ENCODE peak calls at places on chromosomes 2 and 18, in seven cellular contexts. One of them, this sample, is unnamed.

GRCh38 chr2:173077506-173078177 is 2.0 kb downstream of the MAP3K20 start:
- DNase-seq in GM10248: no peak
- DNase-seq in endothelial cell: no peak
- DNase-seq in neural crest cell: no peak
- DNase-seq in lower lobe of right lung: no peak
- DNase-seq in bronchial epithelial cell: peak; percentile 51
- DNase-seq in mesothelial cell of epicardium: no peak
- DNase-seq in this sample: no peak

GRCh38 chr2:127093648-127094210 is 13.2 kb downstream of the BIN1 start:
- DNase-seq in GM10248: no peak
- DNase-seq in endothelial cell: no peak
- DNase-seq in neural crest cell: no peak
- DNase-seq in lower lobe of right lung: peak; percentile 34
- DNase-seq in bronchial epithelial cell: no peak
- DNase-seq in mesothelial cell of epicardium: no peak
- DNase-seq in this sample: no peak

GRCh38 chr18:79599503-79599931 is 80.1 kb upstream of the CTDP1 start:
- DNase-seq in GM10248: no peak
- DNase-seq in endothelial cell: no peak
- DNase-seq in neural crest cell: no peak
- DNase-seq in lower lobe of right lung: peak; percentile 36
- DNase-seq in bronchial epithelial cell: peak; percentile 94
- DNase-seq in mesothelial cell of epicardium: peak; percentile 13
- DNase-seq in this sample: no peak

GRCh38 chr2:149122521-149122920 is 84.0 kb downstream of the LYPD6B start:
- DNase-seq in GM10248: no peak
- DNase-seq in endothelial cell: no peak
- DNase-seq in neural crest cell: no peak
- DNase-seq in lower lobe of right lung: no peak
- DNase-seq in bronchial epithelial cell: no peak
- DNase-seq in mesothelial cell of epicardium: no peak
- DNase-seq in this sample: no peak

GRCh38 chr2:165758276-165758675 is 35.8 kb downstream of the GALNT3 start:
- DNase-seq in GM10248: no peak
- DNase-seq in endothelial cell: no peak
- DNase-seq in neural crest cell: no peak
- DNase-seq in lower lobe of right lung: no peak
- DNase-seq in bronchial epithelial cell: no peak
- DNase-seq in mesothelial cell of epicardium: no peak
- DNase-seq in this sample: no peak

GRCh38 chr2:184689633-184690032 is 91.3 kb downstream of the ZNF804A start:
- DNase-seq in GM10248: no peak
- DNase-seq in endothelial cell: no peak
- DNase-seq in neural crest cell: no peak
- DNase-seq in lower lobe of right lung: no peak
- DNase-seq in bronchial epithelial cell: no peak
- DNase-seq in mesothelial cell of epicardium: no peak
- DNase-seq in this sample: no peak

GRCh38 chr18:74444104-74444503 is 13.0 kb downstream of the DIPK1C start:
- DNase-seq in GM10248: no peak
- DNase-seq in endothelial cell: no peak
- DNase-seq in neural crest cell: no peak
- DNase-seq in lower lobe of right lung: no peak
- DNase-seq in bronchial epithelial cell: peak; percentile 2
- DNase-seq in mesothelial cell of epicardium: no peak
- DNase-seq in this sample: no peak

GRCh38 chr2:190578158-190579057 is 43.9 kb upstream of the NEMP2 start:
- DNase-seq in GM10248: no peak
- DNase-seq in endothelial cell: no peak
- DNase-seq in neural crest cell: no peak
- DNase-seq in lower lobe of right lung: no peak
- DNase-seq in bronchial epithelial cell: peak; percentile 90
- DNase-seq in mesothelial cell of epicardium: no peak
- DNase-seq in this sample: no peak

GRCh38 chr18:39951321-39951720 is 2003.7 kb upstream of the PIK3C3 start:
- DNase-seq in GM10248: no peak
- DNase-seq in endothelial cell: no peak
- DNase-seq in neural crest cell: no peak
- DNase-seq in lower lobe of right lung: no peak
- DNase-seq in bronchial epithelial cell: peak; percentile 44
- DNase-seq in mesothelial cell of epicardium: no peak
- DNase-seq in this sample: no peak

GRCh38 chr2:11757101-11757500 is 10.7 kb downstream of the LPIN1 start:
- DNase-seq in GM10248: no peak
- DNase-seq in endothelial cell: no peak
- DNase-seq in neural crest cell: no peak
- DNase-seq in lower lobe of right lung: no peak
- DNase-seq in bronchial epithelial cell: no peak
- DNase-seq in mesothelial cell of epicardium: no peak
- DNase-seq in this sample: no peak

GRCh38 chr2:158994920-158995676 is 26.7 kb downstream of the TANC1 start:
- DNase-seq in GM10248: no peak
- DNase-seq in endothelial cell: no peak
- DNase-seq in neural crest cell: no peak
- DNase-seq in lower lobe of right lung: no peak
- DNase-seq in bronchial epithelial cell: no peak
- DNase-seq in mesothelial cell of epicardium: no peak
- DNase-seq in this sample: no peak

GRCh38 chr18:62249478-62250097 is 62.5 kb downstream of the RELCH start:
- DNase-seq in GM10248: peak; percentile 48
- DNase-seq in endothelial cell: peak; percentile 66
- DNase-seq in neural crest cell: peak; percentile 60
- DNase-seq in lower lobe of right lung: peak; percentile 62
- DNase-seq in bronchial epithelial cell: peak; percentile 80
- DNase-seq in mesothelial cell of epicardium: peak; percentile 33
- DNase-seq in this sample: peak; percentile 46

GRCh38 chr2:1789610-1790009 is 45.3 kb upstream of the PXDN start:
- DNase-seq in GM10248: no peak
- DNase-seq in endothelial cell: no peak
- DNase-seq in neural crest cell: no peak
- DNase-seq in lower lobe of right lung: no peak
- DNase-seq in bronchial epithelial cell: no peak
- DNase-seq in mesothelial cell of epicardium: no peak
- DNase-seq in this sample: no peak
- TF ChIP-seq CTCF in GM10248: no peak
- TF ChIP-seq CTCF in endothelial cell: peak; percentile 43
- TF ChIP-seq CTCF in neural crest cell: no peak
- TF ChIP-seq CTCF in lower lobe of right lung: no peak
- TF ChIP-seq CTCF in bronchial epithelial cell: no peak
- TF ChIP-seq CTCF in mesothelial cell of epicardium: peak; percentile 63
- TF ChIP-seq CTCF in this sample: no peak

GRCh38 chr18:33404244-33404873 is 36.2 kb downstream of the CCDC178 start:
- DNase-seq in GM10248: no peak
- DNase-seq in endothelial cell: no peak
- DNase-seq in neural crest cell: no peak
- DNase-seq in lower lobe of right lung: no peak
- DNase-seq in bronchial epithelial cell: peak; percentile 16
- DNase-seq in mesothelial cell of epicardium: no peak
- DNase-seq in this sample: no peak
- TF ChIP-seq CTCF in GM10248: peak; percentile 24
- TF ChIP-seq CTCF in endothelial cell: peak; percentile 89
- TF ChIP-seq CTCF in neural crest cell: peak; percentile 68
- TF ChIP-seq CTCF in lower lobe of right lung: no peak
- TF ChIP-seq CTCF in bronchial epithelial cell: peak; percentile 12
- TF ChIP-seq CTCF in mesothelial cell of epicardium: peak; percentile 74
- TF ChIP-seq CTCF in this sample: no peak

GRCh38 chr18:49924293-49924983 is 111.1 kb upstream of the ACAA2 start:
- DNase-seq in GM10248: no peak
- DNase-seq in endothelial cell: no peak
- DNase-seq in neural crest cell: no peak
- DNase-seq in lower lobe of right lung: no peak
- DNase-seq in bronchial epithelial cell: no peak
- DNase-seq in mesothelial cell of epicardium: no peak
- DNase-seq in this sample: no peak

GRCh38 chr18:49921278-49922037 is 108.1 kb upstream of the ACAA2 start:
- DNase-seq in GM10248: no peak
- DNase-seq in endothelial cell: no peak
- DNase-seq in neural crest cell: no peak
- DNase-seq in lower lobe of right lung: no peak
- DNase-seq in bronchial epithelial cell: no peak
- DNase-seq in mesothelial cell of epicardium: no peak
- DNase-seq in this sample: no peak

GRCh38 chr18:49931179-49931578 is 117.8 kb upstream of the ACAA2 start:
- DNase-seq in GM10248: no peak
- DNase-seq in endothelial cell: no peak
- DNase-seq in neural crest cell: no peak
- DNase-seq in lower lobe of right lung: no peak
- DNase-seq in bronchial epithelial cell: no peak
- DNase-seq in mesothelial cell of epicardium: no peak
- DNase-seq in this sample: no peak

GRCh38 chr18:49922228-49922627 is 108.9 kb upstream of the ACAA2 start:
- DNase-seq in GM10248: no peak
- DNase-seq in endothelial cell: no peak
- DNase-seq in neural crest cell: no peak
- DNase-seq in lower lobe of right lung: no peak
- DNase-seq in bronchial epithelial cell: peak; percentile 97
- DNase-seq in mesothelial cell of epicardium: no peak
- DNase-seq in this sample: no peak

GRCh38 chr18:49926076-49926745 is 112.9 kb upstream of the ACAA2 start:
- DNase-seq in GM10248: no peak
- DNase-seq in endothelial cell: no peak
- DNase-seq in neural crest cell: no peak
- DNase-seq in lower lobe of right lung: no peak
- DNase-seq in bronchial epithelial cell: no peak
- DNase-seq in mesothelial cell of epicardium: no peak
- DNase-seq in this sample: no peak
- TF ChIP-seq CTCF in GM10248: no peak
- TF ChIP-seq CTCF in endothelial cell: no peak
- TF ChIP-seq CTCF in neural crest cell: no peak
- TF ChIP-seq CTCF in lower lobe of right lung: no peak
- TF ChIP-seq CTCF in bronchial epithelial cell: no peak
- TF ChIP-seq CTCF in mesothelial cell of epicardium: no peak
- TF ChIP-seq CTCF in this sample: no peak

GRCh38 chr2:174656035-174656434 is 58.4 kb upstream of the WIPF1 start:
- DNase-seq in GM10248: no peak
- DNase-seq in endothelial cell: no peak
- DNase-seq in neural crest cell: no peak
- DNase-seq in lower lobe of right lung: no peak
- DNase-seq in bronchial epithelial cell: no peak
- DNase-seq in mesothelial cell of epicardium: no peak
- DNase-seq in this sample: no peak
- TF ChIP-seq CTCF in GM10248: no peak
- TF ChIP-seq CTCF in endothelial cell: no peak
- TF ChIP-seq CTCF in neural crest cell: no peak
- TF ChIP-seq CTCF in lower lobe of right lung: no peak
- TF ChIP-seq CTCF in bronchial epithelial cell: no peak
- TF ChIP-seq CTCF in mesothelial cell of epicardium: no peak
- TF ChIP-seq CTCF in this sample: no peak

DNA sequence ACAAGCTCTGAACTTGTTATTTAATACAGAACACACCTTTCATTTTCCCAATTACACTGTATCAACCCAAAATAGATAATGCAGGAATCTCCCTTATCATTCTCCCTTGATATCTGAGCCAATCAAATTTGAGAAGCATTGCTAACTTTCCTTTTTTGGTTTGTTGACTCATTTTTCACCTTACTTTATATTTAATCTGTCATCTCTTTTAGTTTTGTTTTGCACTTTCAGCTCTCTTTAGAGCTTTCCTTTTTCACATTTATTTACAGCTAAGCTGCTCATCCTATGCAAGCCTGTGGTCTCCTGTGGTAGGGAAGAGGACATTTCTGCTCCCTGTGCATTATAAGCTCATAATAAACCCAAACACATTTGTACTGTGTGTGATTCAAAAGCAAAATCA is 50.1 kb downstream of the ITGAV start:
- DNase-seq in GM10248: no peak
- DNase-seq in endothelial cell: no peak
- DNase-seq in neural crest cell: no peak
- DNase-seq in lower lobe of right lung: no peak
- DNase-seq in bronchial epithelial cell: no peak
- DNase-seq in mesothelial cell of epicardium: no peak
- DNase-seq in this sample: no peak
- TF ChIP-seq CTCF in GM10248: no peak
- TF ChIP-seq CTCF in endothelial cell: no peak
- TF ChIP-seq CTCF in neural crest cell: no peak
- TF ChIP-seq CTCF in lower lobe of right lung: no peak
- TF ChIP-seq CTCF in bronchial epithelial cell: no peak
- TF ChIP-seq CTCF in mesothelial cell of epicardium: no peak
- TF ChIP-seq CTCF in this sample: no peak

DNA sequence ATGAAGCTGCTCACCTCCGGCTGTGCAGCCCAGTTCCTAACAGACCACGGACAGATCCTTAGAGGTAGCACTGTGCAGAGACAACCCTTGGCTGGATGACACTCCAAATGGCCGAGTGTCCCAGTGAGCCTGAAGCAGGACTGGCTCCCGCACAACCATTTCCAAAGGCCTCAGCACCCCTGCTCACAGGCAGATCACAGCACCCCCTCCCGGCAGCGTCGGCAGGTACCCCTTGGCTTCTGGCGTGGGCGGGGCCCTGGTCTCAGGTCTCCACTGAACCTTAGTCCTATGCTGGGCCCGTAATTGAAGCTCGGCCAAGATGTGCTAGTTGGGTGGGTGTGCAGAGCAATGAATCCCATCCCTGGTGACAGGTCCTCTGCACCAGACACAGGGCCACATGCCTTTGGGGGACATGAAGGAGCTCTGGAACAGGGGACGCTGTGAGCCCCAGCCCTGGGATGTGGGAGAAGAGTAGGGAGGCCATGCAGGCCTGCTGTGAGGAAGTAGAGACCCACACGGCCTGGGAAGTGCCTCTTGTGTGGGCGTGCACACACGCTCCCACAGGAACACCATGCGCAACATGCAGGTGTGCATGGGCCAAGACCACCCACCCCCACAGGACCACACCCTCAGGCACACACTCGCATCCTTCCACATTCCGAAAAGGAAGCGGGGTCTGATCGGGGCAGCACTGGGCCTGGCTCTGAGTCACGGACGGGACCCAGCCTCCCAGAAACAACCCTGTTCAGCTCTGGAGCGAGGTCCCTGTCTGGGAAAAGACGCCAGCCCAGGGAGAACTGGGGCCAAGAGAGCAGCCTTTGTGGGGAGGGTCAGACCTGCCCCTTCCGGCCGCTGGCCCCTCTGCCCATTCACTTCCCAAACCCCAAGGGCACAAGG is 2.8 kb downstream of the DUSP2 start:
- DNase-seq in GM10248: peak; percentile 66
- DNase-seq in endothelial cell: no peak
- DNase-seq in neural crest cell: no peak
- DNase-seq in lower lobe of right lung: peak; percentile 37
- DNase-seq in bronchial epithelial cell: no peak
- DNase-seq in mesothelial cell of epicardium: peak; percentile 19
- DNase-seq in this sample: peak; percentile 65
- TF ChIP-seq CTCF in GM10248: peak; percentile 73
- TF ChIP-seq CTCF in endothelial cell: no peak
- TF ChIP-seq CTCF in neural crest cell: no peak
- TF ChIP-seq CTCF in lower lobe of right lung: no peak
- TF ChIP-seq CTCF in bronchial epithelial cell: no peak
- TF ChIP-seq CTCF in mesothelial cell of epicardium: no peak
- TF ChIP-seq CTCF in this sample: no peak

DNA sequence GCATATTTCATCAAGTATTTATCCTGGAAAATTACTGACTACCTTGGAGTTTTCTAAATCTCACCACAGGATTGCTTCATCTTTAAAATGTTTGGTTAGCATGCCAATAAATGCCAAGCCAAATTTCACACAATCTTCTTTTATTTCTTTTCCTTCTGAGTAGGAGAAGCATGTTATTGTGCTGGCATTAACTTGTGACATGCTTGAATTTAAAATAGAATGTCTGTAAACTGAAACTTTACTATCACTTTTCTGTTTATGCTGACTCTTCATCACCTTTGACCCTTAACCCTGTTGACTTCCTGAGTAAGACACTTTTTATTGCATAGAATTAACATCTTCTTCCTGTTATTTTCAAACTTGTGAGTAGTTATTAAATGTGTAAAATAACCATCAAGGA is 56.2 kb upstream of the LRRTM4 start:
- DNase-seq in GM10248: no peak
- DNase-seq in endothelial cell: no peak
- DNase-seq in neural crest cell: no peak
- DNase-seq in lower lobe of right lung: no peak
- DNase-seq in bronchial epithelial cell: no peak
- DNase-seq in mesothelial cell of epicardium: no peak
- DNase-seq in this sample: no peak
- TF ChIP-seq CTCF in GM10248: no peak
- TF ChIP-seq CTCF in endothelial cell: no peak
- TF ChIP-seq CTCF in neural crest cell: no peak
- TF ChIP-seq CTCF in lower lobe of right lung: no peak
- TF ChIP-seq CTCF in bronchial epithelial cell: no peak
- TF ChIP-seq CTCF in mesothelial cell of epicardium: no peak
- TF ChIP-seq CTCF in this sample: no peak